ENCODE peak calls at places on chromosomes 6 and 20, in six cellular contexts. One of them, this sample, is unnamed.

GRCh38 chr6:161951139-161951538 is 677.3 kb upstream of the AGPAT4 start:
- DNase-seq in pancreas: no peak
- DNase-seq in substantia nigra: no peak
- DNase-seq in IMR-90: no peak
- DNase-seq in upper lobe of right lung: no peak
- DNase-seq in neural progenitor cell: no peak
- DNase-seq in this sample: peak; percentile 61

GRCh38 chr6:75424610-75425548 is 68.7 kb downstream of the FILIP1 start:
- DNase-seq in pancreas: no peak
- DNase-seq in upper lobe of right lung: no peak
- DNase-seq in IMR-90: peak; percentile 43
- DNase-seq in neural progenitor cell: no peak
- DNase-seq in substantia nigra: no peak
- DNase-seq in this sample: no peak

GRCh38 chr20:2871555-2872303 is 1.6 kb upstream of the PTPRA start:
- DNase-seq in pancreas: no peak
- DNase-seq in upper lobe of right lung: no peak
- DNase-seq in IMR-90: no peak
- DNase-seq in neural progenitor cell: peak; percentile 8
- DNase-seq in substantia nigra: no peak
- DNase-seq in this sample: peak; percentile 59

GRCh38 chr20:38242848-38243449 is 17.6 kb downstream of the KIAA1755 start:
- DNase-seq in neural progenitor cell: peak; percentile 17
- DNase-seq in IMR-90: no peak
- DNase-seq in substantia nigra: no peak
- DNase-seq in upper lobe of right lung: peak; percentile 7
- DNase-seq in pancreas: no peak
- DNase-seq in this sample: peak; percentile 86

GRCh38 chr6:124487778-124488431 is 474.3 kb upstream of the RNF217 start:
- DNase-seq in substantia nigra: no peak
- DNase-seq in IMR-90: peak; percentile 6
- DNase-seq in neural progenitor cell: no peak
- DNase-seq in upper lobe of right lung: no peak
- DNase-seq in pancreas: no peak
- DNase-seq in this sample: no peak

GRCh38 chr6:3263091-3263490 is 4.3 kb downstream of the PSMG4 start:
- DNase-seq in substantia nigra: no peak
- DNase-seq in IMR-90: peak; percentile 12
- DNase-seq in pancreas: no peak
- DNase-seq in upper lobe of right lung: no peak
- DNase-seq in neural progenitor cell: no peak
- DNase-seq in this sample: no peak

GRCh38 chr6:121856296-121856695 is 420.9 kb downstream of the GJA1 start:
- DNase-seq in substantia nigra: no peak
- DNase-seq in IMR-90: peak; percentile 55
- DNase-seq in pancreas: no peak
- DNase-seq in upper lobe of right lung: no peak
- DNase-seq in neural progenitor cell: no peak
- DNase-seq in this sample: no peak

GRCh38 chr6:92690997-92691599 is 728.3 kb downstream of the EPHA7 start:
- DNase-seq in neural progenitor cell: no peak
- DNase-seq in IMR-90: peak; percentile 82
- DNase-seq in substantia nigra: no peak
- DNase-seq in pancreas: no peak
- DNase-seq in upper lobe of right lung: no peak
- DNase-seq in this sample: no peak

GRCh38 chr6:150606258-150607043 is 6.8 kb downstream of the PLEKHG1 start:
- DNase-seq in pancreas: no peak
- DNase-seq in substantia nigra: peak; percentile 30
- DNase-seq in neural progenitor cell: no peak
- DNase-seq in IMR-90: no peak
- DNase-seq in upper lobe of right lung: no peak
- DNase-seq in this sample: no peak

GRCh38 chr6:87731818-87732661 is 30.0 kb upstream of the AKIRIN2 start:
- DNase-seq in neural progenitor cell: no peak
- DNase-seq in substantia nigra: peak; percentile 50
- DNase-seq in pancreas: peak; percentile 85
- DNase-seq in upper lobe of right lung: peak; percentile 93
- DNase-seq in IMR-90: peak; percentile 86
- DNase-seq in this sample: no peak

GRCh38 chr20:2515203-2515602 is 6.5 kb upstream of the ZNF343 start:
- DNase-seq in upper lobe of right lung: no peak
- DNase-seq in substantia nigra: no peak
- DNase-seq in IMR-90: no peak
- DNase-seq in pancreas: no peak
- DNase-seq in neural progenitor cell: no peak
- DNase-seq in this sample: no peak

GRCh38 chr6:44542401-44543116 is 155.1 kb downstream of the CDC5L start:
- DNase-seq in neural progenitor cell: peak; percentile 65
- DNase-seq in substantia nigra: peak; percentile 33
- DNase-seq in pancreas: no peak
- DNase-seq in upper lobe of right lung: no peak
- DNase-seq in IMR-90: no peak
- DNase-seq in this sample: peak; percentile 84

GRCh38 chr6:11636121-11636520 is 98.6 kb downstream of the TMEM170B start:
- DNase-seq in neural progenitor cell: no peak
- DNase-seq in substantia nigra: no peak
- DNase-seq in upper lobe of right lung: no peak
- DNase-seq in IMR-90: no peak
- DNase-seq in pancreas: peak; percentile 76
- DNase-seq in this sample: no peak

GRCh38 chr20:20553534-20553933 is 158.9 kb downstream of the RALGAPA2 start:
- DNase-seq in IMR-90: no peak
- DNase-seq in pancreas: no peak
- DNase-seq in substantia nigra: no peak
- DNase-seq in upper lobe of right lung: no peak
- DNase-seq in neural progenitor cell: no peak
- DNase-seq in this sample: no peak

GRCh38 chr20:44279228-44279627 is 31.8 kb downstream of the FITM2 start:
- DNase-seq in substantia nigra: no peak
- DNase-seq in pancreas: no peak
- DNase-seq in neural progenitor cell: no peak
- DNase-seq in IMR-90: peak; percentile 79
- DNase-seq in upper lobe of right lung: no peak
- DNase-seq in this sample: no peak
- H3K27ac ChIP-seq in substantia nigra: no peak overlapping the region
- H3K27ac ChIP-seq in pancreas: no peak overlapping the region
- H3K27ac ChIP-seq in neural progenitor cell: no peak overlapping the region
- H3K27ac ChIP-seq in IMR-90: no peak overlapping the region
- H3K27ac ChIP-seq in upper lobe of right lung: no peak overlapping the region
- H3K27ac ChIP-seq in this sample: no peak overlapping the region

DNA sequence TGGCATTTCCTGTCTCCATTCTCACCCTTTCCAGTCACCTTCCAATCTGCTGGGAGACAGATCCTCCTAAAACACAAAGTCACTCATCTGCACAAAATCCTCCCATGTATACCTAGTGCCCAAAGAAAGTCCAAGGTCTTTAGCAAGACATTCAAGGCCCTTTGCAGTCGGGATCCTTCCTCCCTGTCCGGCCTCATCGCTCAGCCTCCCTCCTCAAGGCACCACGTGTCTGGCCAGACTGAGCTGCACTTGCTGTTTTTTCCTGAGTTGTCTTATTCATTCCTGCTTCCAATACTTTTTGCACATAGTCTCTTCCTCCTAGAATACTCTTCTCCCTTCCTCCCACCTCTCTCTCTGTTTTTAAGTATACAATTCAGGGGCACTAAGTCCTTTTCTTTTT is 1.4 kb downstream of the TRIM15 start:
- DNase-seq in neural progenitor cell: no peak
- DNase-seq in pancreas: no peak
- DNase-seq in upper lobe of right lung: no peak
- DNase-seq in IMR-90: no peak
- DNase-seq in substantia nigra: no peak
- DNase-seq in this sample: no peak
- H3K27ac ChIP-seq in neural progenitor cell: no peak overlapping the region
- H3K27ac ChIP-seq in pancreas: no peak overlapping the region
- H3K27ac ChIP-seq in upper lobe of right lung: no peak overlapping the region
- H3K27ac ChIP-seq in IMR-90: no peak overlapping the region
- H3K27ac ChIP-seq in substantia nigra: no peak overlapping the region
- H3K27ac ChIP-seq in this sample: no peak overlapping the region

GRCh38 chr6:1960484-1961142 is 284.8 kb downstream of the GMDS start:
- DNase-seq in pancreas: no peak
- DNase-seq in upper lobe of right lung: no peak
- DNase-seq in substantia nigra: no peak
- DNase-seq in neural progenitor cell: no peak
- DNase-seq in IMR-90: no peak
- DNase-seq in this sample: no peak
- H3K27ac ChIP-seq in pancreas: no peak overlapping the region
- H3K27ac ChIP-seq in upper lobe of right lung: no peak overlapping the region
- H3K27ac ChIP-seq in substantia nigra: no peak overlapping the region
- H3K27ac ChIP-seq in neural progenitor cell: no peak overlapping the region
- H3K27ac ChIP-seq in IMR-90: no peak overlapping the region
- H3K27ac ChIP-seq in this sample: no peak overlapping the region

GRCh38 chr20:22861231-22861980 is 173.7 kb upstream of the SSTR4 start:
- DNase-seq in upper lobe of right lung: no peak
- DNase-seq in IMR-90: peak; percentile 10
- DNase-seq in neural progenitor cell: no peak
- DNase-seq in substantia nigra: no peak
- DNase-seq in pancreas: no peak
- DNase-seq in this sample: no peak
- H3K27ac ChIP-seq in upper lobe of right lung: peak overlapping the region; percentile 14
- H3K27ac ChIP-seq in IMR-90: no peak overlapping the region
- H3K27ac ChIP-seq in neural progenitor cell: no peak overlapping the region
- H3K27ac ChIP-seq in substantia nigra: no peak overlapping the region
- H3K27ac ChIP-seq in pancreas: no peak overlapping the region
- H3K27ac ChIP-seq in this sample: no peak overlapping the region

DNA sequence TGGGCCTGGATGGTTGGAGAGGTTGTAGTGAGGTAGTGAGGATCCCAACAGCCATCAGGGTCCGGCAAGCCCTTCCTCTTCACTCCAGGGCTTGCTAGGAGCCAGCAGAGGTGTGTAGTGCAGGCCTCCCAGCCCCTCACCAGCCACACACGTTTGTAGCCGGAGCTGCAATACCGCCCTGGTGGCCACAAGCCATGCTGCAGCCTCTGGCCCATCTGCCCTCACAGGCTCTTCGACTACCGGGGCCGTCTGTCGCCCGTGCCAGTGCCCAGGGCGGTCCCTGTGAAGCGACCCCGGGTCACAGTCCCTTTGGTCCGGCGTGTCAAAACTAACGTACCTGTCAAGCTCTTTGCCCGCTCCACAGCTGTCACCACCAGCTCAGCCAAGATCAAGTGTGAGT is 36.4 kb downstream of the EIF2S2 start:
- DNase-seq in IMR-90: no peak
- DNase-seq in substantia nigra: no peak
- DNase-seq in pancreas: no peak
- DNase-seq in neural progenitor cell: no peak
- DNase-seq in upper lobe of right lung: no peak
- DNase-seq in this sample: peak; percentile 75
- H3K27ac ChIP-seq in IMR-90: no peak overlapping the region
- H3K27ac ChIP-seq in substantia nigra: no peak overlapping the region
- H3K27ac ChIP-seq in pancreas: no peak overlapping the region
- H3K27ac ChIP-seq in neural progenitor cell: no peak overlapping the region
- H3K27ac ChIP-seq in upper lobe of right lung: no peak overlapping the region
- H3K27ac ChIP-seq in this sample: no peak overlapping the region

DNA sequence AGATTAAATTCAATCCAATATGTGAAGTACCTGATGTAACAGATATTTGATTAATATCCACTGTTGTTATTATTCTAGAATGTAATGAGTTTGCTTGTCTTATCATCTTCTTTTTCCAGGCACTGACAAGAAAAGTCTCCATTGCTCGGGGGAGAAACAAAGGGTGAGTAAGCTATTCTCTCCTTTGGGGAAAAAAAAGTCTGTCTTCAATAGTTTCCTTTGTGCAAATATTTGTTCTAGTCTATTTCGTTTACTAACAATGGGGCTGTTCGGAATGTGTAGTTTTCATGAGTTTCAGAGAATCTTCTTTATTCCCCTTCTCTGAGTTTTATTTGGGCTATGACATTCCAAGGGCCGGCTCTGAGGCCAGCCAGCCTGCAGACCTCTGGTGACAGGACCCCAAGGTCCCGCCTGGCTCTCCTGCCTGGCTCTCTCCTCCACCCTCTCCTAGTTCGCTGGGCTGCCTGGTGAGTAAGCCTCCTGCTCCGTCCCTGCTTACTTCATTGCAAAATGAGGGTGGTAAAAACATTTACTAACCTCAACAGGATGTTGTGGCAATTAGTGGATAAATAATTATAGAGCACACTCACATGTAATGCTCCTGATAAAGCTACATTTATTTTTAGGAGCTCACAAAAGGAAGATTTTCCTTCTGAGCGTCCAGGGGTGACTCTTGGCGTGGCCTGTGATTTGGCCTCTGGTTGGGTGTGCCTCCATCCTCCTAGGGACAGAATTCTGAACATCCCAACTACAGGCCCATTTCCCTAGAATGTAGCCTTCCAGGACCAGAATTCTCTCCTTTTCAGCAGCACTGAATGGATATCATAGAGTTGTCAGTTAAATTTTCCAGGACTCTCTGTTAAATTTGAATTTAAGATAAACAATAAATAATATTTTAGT is 43.1 kb upstream of the SNX9 start:
- DNase-seq in neural progenitor cell: no peak
- DNase-seq in substantia nigra: no peak
- DNase-seq in upper lobe of right lung: no peak
- DNase-seq in IMR-90: peak; percentile 64
- DNase-seq in pancreas: no peak
- DNase-seq in this sample: no peak
- H3K27ac ChIP-seq in neural progenitor cell: no peak overlapping the region
- H3K27ac ChIP-seq in substantia nigra: peak overlapping the region; percentile 37
- H3K27ac ChIP-seq in upper lobe of right lung: no peak overlapping the region
- H3K27ac ChIP-seq in IMR-90: peak overlapping the region; percentile 66
- H3K27ac ChIP-seq in pancreas: no peak overlapping the region
- H3K27ac ChIP-seq in this sample: no peak overlapping the region

GRCh38 chr6:17972978-17973622 is 14.3 kb downstream of the KIF13A start:
- DNase-seq in neural progenitor cell: no peak
- DNase-seq in IMR-90: no peak
- DNase-seq in upper lobe of right lung: no peak
- DNase-seq in pancreas: no peak
- DNase-seq in substantia nigra: no peak
- DNase-seq in this sample: no peak
- H3K27ac ChIP-seq in neural progenitor cell: peak overlapping the region; percentile 47
- H3K27ac ChIP-seq in IMR-90: no peak overlapping the region
- H3K27ac ChIP-seq in upper lobe of right lung: no peak overlapping the region
- H3K27ac ChIP-seq in pancreas: no peak overlapping the region
- H3K27ac ChIP-seq in substantia nigra: no peak overlapping the region
- H3K27ac ChIP-seq in this sample: no peak overlapping the region